ENCODE peak calls at places on chromosomes 11 and 22, in four cellular contexts. One of them, this sample, is unnamed.
A peak's percentile ranks its signal among the peaks of the same experiment; 100 is the strongest.

GRCh38 chr11:7964873-7965272 is 374 bp downstream of the NLRP10 start:
- DNase-seq in left ventricle myocardium inferior: no peak
- DNase-seq in tibial nerve: no peak
- DNase-seq in left lung: no peak
- DNase-seq in this sample: no peak

GRCh38 chr11:22042081-22042480 is 150.8 kb upstream of the ANO5 start:
- DNase-seq in left ventricle myocardium inferior: no peak
- DNase-seq in tibial nerve: no peak
- DNase-seq in left lung: no peak
- DNase-seq in this sample: no peak

GRCh38 chr11:73894725-73895335 is 18.0 kb downstream of the PAAF1 start:
- DNase-seq in left ventricle myocardium inferior: no peak
- DNase-seq in tibial nerve: no peak
- DNase-seq in left lung: no peak
- DNase-seq in this sample: no peak

GRCh38 chr11:65435981-65436411 is 13.4 kb downstream of the NEAT1 start:
- DNase-seq in left ventricle myocardium inferior: no peak
- DNase-seq in tibial nerve: peak; percentile 15
- DNase-seq in left lung: peak; percentile 49
- DNase-seq in this sample: no peak

GRCh38 chr11:57425565-57426438 is 1.1 kb downstream of the SLC43A3 start:
- DNase-seq in left ventricle myocardium inferior: peak; percentile 65
- DNase-seq in tibial nerve: peak; percentile 43
- DNase-seq in left lung: peak; percentile 84
- DNase-seq in this sample: no peak

GRCh38 chr11:133082453-133082781 is 449.9 kb downstream of the OPCML start:
- DNase-seq in left ventricle myocardium inferior: peak; percentile 30
- DNase-seq in tibial nerve: no peak
- DNase-seq in left lung: no peak
- DNase-seq in this sample: peak; percentile 62

GRCh38 chr11:62599909-62600308 is 1.8 kb downstream of the MTA2 start:
- DNase-seq in left ventricle myocardium inferior: no peak
- DNase-seq in tibial nerve: no peak
- DNase-seq in left lung: no peak
- DNase-seq in this sample: no peak

GRCh38 chr11:12222099-12222751 is 111.8 kb downstream of the MICAL2 start:
- DNase-seq in left ventricle myocardium inferior: peak; percentile 70
- DNase-seq in tibial nerve: no peak
- DNase-seq in left lung: peak; percentile 77
- DNase-seq in this sample: no peak

GRCh38 chr11:91822805-91823204 is 401.8 kb upstream of the FAT3 start:
- DNase-seq in left ventricle myocardium inferior: no peak
- DNase-seq in tibial nerve: no peak
- DNase-seq in left lung: no peak
- DNase-seq in this sample: no peak

GRCh38 chr11:62789576-62789975 is 2.2 kb downstream of the TMEM223 start:
- DNase-seq in left ventricle myocardium inferior: no peak
- DNase-seq in tibial nerve: no peak
- DNase-seq in left lung: no peak
- DNase-seq in this sample: no peak

GRCh38 chr22:38716827-38717226 is 11.1 kb downstream of the GTPBP1 start:
- DNase-seq in left ventricle myocardium inferior: no peak
- DNase-seq in tibial nerve: no peak
- DNase-seq in left lung: no peak
- DNase-seq in this sample: no peak

GRCh38 chr11:46378811-46379482 is 2.5 kb upstream of the MDK start:
- DNase-seq in left ventricle myocardium inferior: no peak
- DNase-seq in tibial nerve: no peak
- DNase-seq in left lung: no peak
- DNase-seq in this sample: peak; percentile 32

GRCh38 chr11:120222916-120223315 is 12.1 kb downstream of the OAF start:
- DNase-seq in left ventricle myocardium inferior: peak; percentile 13
- DNase-seq in tibial nerve: no peak
- DNase-seq in left lung: no peak
- DNase-seq in this sample: no peak

GRCh38 chr11:21768388-21768787 is 424.5 kb upstream of the ANO5 start:
- DNase-seq in left ventricle myocardium inferior: no peak
- DNase-seq in tibial nerve: no peak
- DNase-seq in left lung: no peak
- DNase-seq in this sample: no peak

GRCh38 chr11:71977743-71978418 is 20.8 kb upstream of the IL18BP start:
- DNase-seq in left ventricle myocardium inferior: no peak
- DNase-seq in tibial nerve: no peak
- DNase-seq in left lung: no peak
- DNase-seq in this sample: peak; percentile 36

GRCh38 chr22:48639896-48640732 is 1187.6 kb downstream of the BRD1 start:
- DNase-seq in left ventricle myocardium inferior: no peak
- DNase-seq in tibial nerve: no peak
- DNase-seq in left lung: no peak
- DNase-seq in this sample: no peak

GRCh38 chr11:118918128-118918685 is 7.5 kb downstream of the BCL9L start:
- DNase-seq in left ventricle myocardium inferior: peak; percentile 72
- DNase-seq in tibial nerve: peak; percentile 80
- DNase-seq in left lung: peak; percentile 80
- DNase-seq in this sample: peak; percentile 48

GRCh38 chr11:13440100-13440855 is 22.7 kb downstream of the BTBD10 start:
- DNase-seq in left ventricle myocardium inferior: no peak
- DNase-seq in tibial nerve: no peak
- DNase-seq in left lung: no peak
- DNase-seq in this sample: no peak

GRCh38 chr22:35313311-35314121 is 13.8 kb downstream of the TOM1 start:
- DNase-seq in left ventricle myocardium inferior: peak; percentile 70
- DNase-seq in tibial nerve: peak; percentile 9
- DNase-seq in left lung: peak; percentile 31
- DNase-seq in this sample: no peak

GRCh38 chr11:69295995-69296889 is 2.3 kb downstream of the MYEOV start:
- DNase-seq in left ventricle myocardium inferior: peak; percentile 54
- DNase-seq in tibial nerve: no peak
- DNase-seq in left lung: peak; percentile 64
- DNase-seq in this sample: no peak

GRCh38 chr22:38186429-38186828 is 4.8 kb upstream of the PLA2G6 start:
- DNase-seq in left ventricle myocardium inferior: no peak
- DNase-seq in tibial nerve: no peak
- DNase-seq in left lung: no peak
- DNase-seq in this sample: no peak

GRCh38 chr11:33696931-33697638 is 3.5 kb downstream of the C11orf91 start:
- DNase-seq in left ventricle myocardium inferior: no peak
- DNase-seq in tibial nerve: no peak
- DNase-seq in left lung: no peak
- DNase-seq in this sample: no peak

GRCh38 chr11:65291613-65292012 is 23.1 kb upstream of the CDC42EP2 start:
- DNase-seq in left ventricle myocardium inferior: no peak
- DNase-seq in tibial nerve: no peak
- DNase-seq in left lung: no peak
- DNase-seq in this sample: no peak

GRCh38 chr11:68066742-68067141 is 27.9 kb downstream of the TCIRG1 start:
- DNase-seq in left ventricle myocardium inferior: no peak
- DNase-seq in tibial nerve: no peak
- DNase-seq in left lung: no peak
- DNase-seq in this sample: no peak

GRCh38 chr22:24146190-24146616 is 35.1 kb upstream of the SUSD2 start:
- DNase-seq in left ventricle myocardium inferior: no peak
- DNase-seq in tibial nerve: no peak
- DNase-seq in left lung: peak; percentile 87
- DNase-seq in this sample: peak; percentile 45

GRCh38 chr11:66242085-66242765 is 26.2 kb upstream of the RAB1B start:
- DNase-seq in left ventricle myocardium inferior: peak; percentile 23
- DNase-seq in tibial nerve: no peak
- DNase-seq in left lung: no peak
- DNase-seq in this sample: no peak

GRCh38 chr11:9030601-9031000 is 26.8 kb upstream of the NRIP3 start:
- DNase-seq in left ventricle myocardium inferior: no peak
- DNase-seq in tibial nerve: no peak
- DNase-seq in left lung: no peak
- DNase-seq in this sample: no peak

GRCh38 chr22:26169312-26170111 is at the start of gene SEZ6L:
- DNase-seq in left ventricle myocardium inferior: peak; percentile 22
- DNase-seq in tibial nerve: no peak
- DNase-seq in left lung: no peak
- DNase-seq in this sample: peak; percentile 77

GRCh38 chr22:27381960-27382742 is 419.4 kb downstream of the MN1 start:
- DNase-seq in left ventricle myocardium inferior: no peak
- DNase-seq in tibial nerve: no peak
- DNase-seq in left lung: no peak
- DNase-seq in this sample: no peak

GRCh38 chr22:48431536-48432315 is 1395.9 kb downstream of the BRD1 start:
- DNase-seq in left ventricle myocardium inferior: no peak
- DNase-seq in tibial nerve: no peak
- DNase-seq in left lung: no peak
- DNase-seq in this sample: no peak

GRCh38 chr11:78212586-78213371 is 24.1 kb downstream of the USP35 start:
- DNase-seq in left ventricle myocardium inferior: peak; percentile 9
- DNase-seq in tibial nerve: no peak
- DNase-seq in left lung: no peak
- DNase-seq in this sample: no peak

DNA sequence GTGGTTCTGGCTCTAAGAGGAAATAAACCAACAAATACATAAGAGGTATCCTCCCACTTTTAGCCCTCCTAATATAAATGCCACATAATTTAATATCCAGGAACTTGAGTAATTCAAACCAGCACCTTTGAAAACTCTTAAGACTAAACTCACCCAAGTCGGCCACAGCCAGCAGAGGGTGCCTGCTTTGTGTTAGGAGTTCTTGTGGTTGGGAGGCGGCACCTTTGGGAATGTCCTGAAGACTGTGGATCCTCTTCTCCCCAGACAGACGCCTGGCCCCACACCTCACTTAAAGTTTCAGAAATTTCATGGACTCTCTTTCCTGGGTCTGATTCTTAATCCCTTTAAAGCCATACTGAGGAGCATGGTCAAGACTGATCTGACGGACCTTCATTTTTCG is 169.0 kb downstream of the TBC1D22A start:
- DNase-seq in left ventricle myocardium inferior: no peak
- DNase-seq in tibial nerve: no peak
- DNase-seq in left lung: no peak
- DNase-seq in this sample: no peak
- TF ChIP-seq CTCF in left ventricle myocardium inferior: no peak
- TF ChIP-seq CTCF in tibial nerve: no peak
- TF ChIP-seq CTCF in left lung: no peak
- TF ChIP-seq CTCF in this sample: no peak

GRCh38 chr11:86615495-86615894 is 56.9 kb downstream of the ME3 start:
- DNase-seq in left ventricle myocardium inferior: no peak
- DNase-seq in tibial nerve: no peak
- DNase-seq in left lung: no peak
- DNase-seq in this sample: no peak
- TF ChIP-seq CTCF in left ventricle myocardium inferior: no peak
- TF ChIP-seq CTCF in tibial nerve: no peak
- TF ChIP-seq CTCF in left lung: no peak
- TF ChIP-seq CTCF in this sample: no peak

DNA sequence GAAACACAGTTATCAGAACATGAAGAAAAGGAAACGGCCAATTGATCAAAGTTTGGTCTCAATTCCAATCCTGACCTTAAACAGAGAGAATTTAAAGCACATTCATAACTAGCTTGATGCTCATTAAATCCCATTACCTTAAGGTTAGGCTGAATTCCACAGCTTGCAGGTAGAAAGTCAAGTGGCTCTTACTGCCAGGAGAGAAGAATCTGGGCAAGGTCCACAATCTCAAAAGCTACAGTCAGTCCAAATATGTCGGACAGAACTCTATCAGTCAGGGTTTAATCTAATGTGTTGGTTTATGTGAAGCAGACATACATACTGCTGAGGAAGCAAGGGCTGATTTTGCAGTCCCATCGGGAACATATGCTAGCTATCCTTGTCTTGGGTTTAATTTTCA is 348.8 kb downstream of the SOX6 start:
- DNase-seq in left ventricle myocardium inferior: no peak
- DNase-seq in tibial nerve: no peak
- DNase-seq in left lung: no peak
- DNase-seq in this sample: no peak
- TF ChIP-seq CTCF in left ventricle myocardium inferior: no peak
- TF ChIP-seq CTCF in tibial nerve: no peak
- TF ChIP-seq CTCF in left lung: no peak
- TF ChIP-seq CTCF in this sample: no peak

GRCh38 chr11:114345575-114346222 is 49.5 kb downstream of the NNMT start:
- DNase-seq in left ventricle myocardium inferior: no peak
- DNase-seq in tibial nerve: no peak
- DNase-seq in left lung: no peak
- DNase-seq in this sample: no peak
- TF ChIP-seq CTCF in left ventricle myocardium inferior: no peak
- TF ChIP-seq CTCF in tibial nerve: no peak
- TF ChIP-seq CTCF in left lung: no peak
- TF ChIP-seq CTCF in this sample: no peak

GRCh38 chr11:3050386-3051325 is 6.6 kb downstream of the CARS1 start:
- DNase-seq in left ventricle myocardium inferior: no peak
- DNase-seq in tibial nerve: no peak
- DNase-seq in left lung: no peak
- DNase-seq in this sample: no peak

GRCh38 chr11:3052109-3052479 is 5.1 kb downstream of the CARS1 start:
- DNase-seq in left ventricle myocardium inferior: no peak
- DNase-seq in tibial nerve: no peak
- DNase-seq in left lung: no peak
- DNase-seq in this sample: no peak

GRCh38 chr11:3051435-3052108 is 5.7 kb downstream of the CARS1 start:
- DNase-seq in left ventricle myocardium inferior: no peak
- DNase-seq in tibial nerve: no peak
- DNase-seq in left lung: no peak
- DNase-seq in this sample: no peak

GRCh38 chr11:3047637-3048036 is 9.6 kb downstream of the CARS1 start:
- DNase-seq in left ventricle myocardium inferior: no peak
- DNase-seq in tibial nerve: no peak
- DNase-seq in left lung: no peak
- DNase-seq in this sample: no peak

DNA sequence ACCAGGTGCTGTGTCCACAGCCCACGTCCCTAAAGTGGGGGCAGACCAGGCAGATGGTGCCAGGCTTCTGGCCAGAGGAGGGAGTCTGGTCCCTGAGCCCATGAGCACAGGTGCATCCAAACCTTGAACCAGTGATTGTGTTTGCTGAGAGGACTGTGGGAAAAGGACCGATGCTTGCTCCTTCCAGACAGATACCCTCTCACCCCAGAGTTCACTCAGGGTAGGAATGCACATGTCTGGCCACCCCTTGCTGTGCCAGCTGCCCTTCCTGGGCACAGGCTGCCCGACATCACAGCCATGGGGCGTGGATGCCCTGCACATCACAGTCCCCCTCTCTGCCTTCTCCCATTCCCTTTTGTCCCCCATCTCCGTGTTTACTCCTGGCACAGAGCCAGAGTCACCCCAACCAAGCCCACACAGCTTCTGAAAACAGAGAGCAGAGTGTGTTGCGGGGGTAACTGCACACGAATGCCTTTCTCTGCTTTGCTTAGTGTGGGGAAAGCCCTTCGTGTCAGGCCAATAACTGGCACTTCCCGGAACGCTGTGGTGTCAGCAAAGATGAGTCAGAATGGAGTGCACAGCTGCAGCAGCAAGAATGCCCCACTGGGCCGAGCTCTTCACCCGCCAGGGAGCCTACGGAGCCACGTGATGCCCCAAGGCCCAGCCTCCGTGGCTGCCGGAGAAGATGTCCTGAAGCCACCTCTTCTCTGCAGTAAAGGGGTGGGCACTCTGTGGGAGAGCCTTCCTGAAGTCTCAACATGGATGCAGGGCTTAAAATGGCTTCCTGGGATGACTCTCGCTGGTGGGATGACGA is 7.6 kb downstream of the CARS1 start:
- DNase-seq in left ventricle myocardium inferior: peak; percentile 55
- DNase-seq in tibial nerve: peak; percentile 61
- DNase-seq in left lung: peak; percentile 80
- DNase-seq in this sample: no peak
- TF ChIP-seq CTCF in left ventricle myocardium inferior: peak; percentile 10
- TF ChIP-seq CTCF in tibial nerve: peak; percentile 53
- TF ChIP-seq CTCF in left lung: peak; percentile 18
- TF ChIP-seq CTCF in this sample: no peak

This sample was measured in nephron progenitor cell.